ENCODE peak calls at places on chromosome 15, in seven cellular contexts. X is ovary, K is tibial nerve, Q is A549, U is HepG2, A is stomach, F is SK-N-SH. T is an unnamed sample.

GRCh38 chr15:83449928-83450501 is 2.9 kb downstream of the SH3GL3 start:
- DNase-seq in X (no peak), K (no peak), Q (no peak), U (no peak), A (no peak), F (no peak), T (no peak)

GRCh38 chr15:100131321-100132224 is 210.2 kb downstream of the ADAMTS17 start:
- DNase-seq in X (no peak), K (no peak), Q (peak; percentile 57), U (peak; percentile 61), A (peak; percentile 41), F (no peak), T (no peak)

GRCh38 chr15:80803580-80804525 is 24.7 kb downstream of the CEMIP start:
- DNase-seq in X (no peak), K (no peak), Q (no peak), U (no peak), A (no peak), F (no peak), T (no peak)

GRCh38 chr15:87322845-87323244 is 933.7 kb downstream of the NTRK3 start:
- DNase-seq in X (no peak), K (no peak), Q (no peak), U (no peak), A (no peak), F (no peak), T (no peak)

GRCh38 chr15:85730001-85730820 is 64.5 kb downstream of the KLHL25 start:
- DNase-seq in X (no peak), K (peak; percentile 86), Q (peak; percentile 74), U (peak; percentile 53), A (no peak), F (peak; percentile 73), T (no peak)

GRCh38 chr15:74434260-74434915 is 630 bp upstream of the SEMA7A start:
- DNase-seq in X (no peak), K (no peak), Q (no peak), U (no peak), A (no peak), F (no peak), T (no peak)

GRCh38 chr15:62711691-62712454 is 330.7 kb upstream of the TPM1 start:
- DNase-seq in X (no peak), K (no peak), Q (no peak), U (no peak), A (no peak), F (no peak), T (no peak)

GRCh38 chr15:83565553-83566159 is 88.3 kb upstream of the ADAMTSL3 start:
- DNase-seq in X (no peak), K (peak; percentile 30), Q (peak; percentile 39), U (peak; percentile 25), A (no peak), F (peak; percentile 25), T (no peak)

GRCh38 chr15:62115847-62116246 is 49.1 kb downstream of the C2CD4A start:
- DNase-seq in X (no peak), K (no peak), Q (peak; percentile 33), U (peak; percentile 32), A (no peak), F (no peak), T (no peak)

GRCh38 chr15:70976856-70977255 is 84.2 kb downstream of the LRRC49 start:
- DNase-seq in X (no peak), K (no peak), Q (no peak), U (no peak), A (no peak), F (no peak), T (no peak)

GRCh38 chr15:72369964-72370363 is 5.8 kb downstream of the HEXA start:
- DNase-seq in X (no peak), K (no peak), Q (no peak), U (no peak), A (no peak), F (no peak), T (no peak)

GRCh38 chr15:69794643-69795461 is 302.9 kb downstream of the TLE3 start:
- DNase-seq in X (peak; percentile 62), K (peak; percentile 71), Q (no peak), U (no peak), A (no peak), F (no peak), T (no peak)

GRCh38 chr15:98763179-98763578 is 114.8 kb downstream of the IGF1R start:
- DNase-seq in X (no peak), K (no peak), Q (no peak), U (no peak), A (no peak), F (no peak), T (no peak)

GRCh38 chr15:59116141-59116540 is 11.2 kb downstream of the CCNB2 start:
- DNase-seq in X (no peak), K (no peak), Q (no peak), U (no peak), A (no peak), F (no peak), T (no peak)

GRCh38 chr15:87357608-87358007 is 898.9 kb downstream of the NTRK3 start:
- DNase-seq in X (no peak), K (no peak), Q (no peak), U (no peak), A (no peak), F (no peak), T (no peak)

GRCh38 chr15:41982133-41982930 is 10.0 kb upstream of the EHD4 start:
- DNase-seq in X (no peak), K (no peak), Q (no peak), U (no peak), A (peak; percentile 23), F (no peak), T (no peak)

GRCh38 chr15:25058080-25058785 is 103.4 kb downstream of the SNRPN start:
- DNase-seq in X (no peak), K (no peak), Q (no peak), U (no peak), A (peak; percentile 9), F (no peak), T (no peak)

GRCh38 chr15:47887181-47887580 is 169.9 kb downstream of the SEMA6D start:
- DNase-seq in X (no peak), K (no peak), Q (no peak), U (no peak), A (no peak), F (no peak), T (no peak)
- TF ChIP-seq EP300 in X (no peak), K (no peak), Q (no peak), U (no peak), A (no peak), F (no peak), T (no peak)

GRCh38 chr15:65832549-65833364 is 36.5 kb upstream of the RAB11A start:
- DNase-seq in X (peak; percentile 78), K (peak; percentile 95), Q (peak; percentile 99), U (peak; percentile 100), A (peak; percentile 89), F (peak; percentile 39), T (peak; percentile 95)
- TF ChIP-seq EP300 in X (no peak), K (peak; percentile 81), Q (peak; percentile 73), U (peak; percentile 91), A (no peak), F (no peak), T (no peak)

GRCh38 chr15:48400086-48400485 is 68.9 kb downstream of the DUT start:
- DNase-seq in X (no peak), K (no peak), Q (no peak), U (no peak), A (no peak), F (no peak), T (no peak)

GRCh38 chr15:48406240-48406891 is 75.1 kb downstream of the DUT start:
- DNase-seq in X (no peak), K (no peak), Q (no peak), U (peak; percentile 3), A (no peak), F (no peak), T (no peak)

GRCh38 chr15:48397841-48398240 is 66.6 kb downstream of the DUT start:
- DNase-seq in X (peak; percentile 60), K (no peak), Q (no peak), U (no peak), A (peak; percentile 67), F (no peak), T (no peak)

GRCh38 chr15:48406911-48407310 is 75.7 kb downstream of the DUT start:
- DNase-seq in X (no peak), K (no peak), Q (no peak), U (no peak), A (no peak), F (no peak), T (no peak)

GRCh38 chr15:48402778-48403177 is 71.5 kb downstream of the DUT start:
- DNase-seq in X (no peak), K (no peak), Q (no peak), U (no peak), A (no peak), F (peak; percentile 22), T (no peak)
- TF ChIP-seq EP300 in X (no peak), K (no peak), Q (no peak), U (no peak), A (no peak), F (no peak), T (no peak)

DNA sequence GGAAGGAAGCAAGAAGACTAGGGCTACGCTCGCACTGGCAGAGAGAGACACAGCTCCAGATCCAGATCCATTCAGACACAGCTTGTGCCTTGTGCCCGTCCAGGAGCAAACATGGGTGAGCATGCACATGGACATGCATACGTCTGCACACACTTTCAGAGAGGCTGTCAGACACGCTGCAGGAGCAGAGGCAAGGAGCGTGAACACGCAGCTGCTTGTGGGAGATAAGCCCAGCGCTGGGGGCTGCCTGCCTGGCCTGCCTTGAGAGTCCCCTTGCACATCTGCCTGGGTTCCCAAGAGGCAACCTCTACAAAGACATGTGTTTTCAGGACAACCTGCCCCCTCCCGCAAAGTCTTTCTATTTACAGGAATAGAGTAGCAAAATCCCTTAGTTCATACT is 13.6 kb upstream of the BAHD1 start:
- DNase-seq in X (no peak), K (no peak), Q (no peak), U (no peak), A (no peak), F (no peak), T (no peak)
- TF ChIP-seq EP300 in X (no peak), K (no peak), Q (no peak), U (no peak), A (no peak), F (no peak), T (no peak)

GRCh38 chr15:66388576-66388975 is 1.9 kb downstream of the MAP2K1 start:
- DNase-seq in X (no peak), K (no peak), Q (no peak), U (no peak), A (no peak), F (no peak), T (no peak)

GRCh38 chr15:66387176-66388056 is 704 bp downstream of the MAP2K1 start:
- DNase-seq in X (peak; percentile 73), K (peak; percentile 37), Q (peak; percentile 71), U (peak; percentile 29), A (peak; percentile 67), F (peak; percentile 67), T (peak; percentile 93)

GRCh38 chr15:66389098-66389858 is 2.6 kb downstream of the MAP2K1 start:
- DNase-seq in X (no peak), K (no peak), Q (no peak), U (no peak), A (no peak), F (no peak), T (no peak)

GRCh38 chr15:66388057-66388363 is 1.3 kb downstream of the MAP2K1 start:
- DNase-seq in X (no peak), K (no peak), Q (no peak), U (no peak), A (no peak), F (no peak), T (no peak)

GRCh38 chr15:66386204-66387123 is at the start of gene MAP2K1:
- DNase-seq in X (peak; percentile 99), K (peak; percentile 94), Q (peak; percentile 97), U (peak; percentile 92), A (peak; percentile 99), F (peak; percentile 99), T (peak; percentile 99)
- TF ChIP-seq EP300 in X (no peak), K (peak; percentile 89), Q (no peak), U (peak; percentile 20), A (no peak), F (no peak), T (no peak)

T was measured in esophagus muscularis mucosa.